ENCODE peak calls at places on chromosomes 16 and 17, in five cellular contexts. U is choroid plexus epithelial cell, P is transverse colon, L is GM12865, D is upper lobe of right lung. I is an unnamed sample.

GRCh38 chr16:88318091-88318494 is 64.7 kb upstream of the ZNF469 start:
- DNase-seq in D (no peak), P (no peak), L (no peak), U (no peak), I (no peak)

GRCh38 chr17:16440814-16441629 is 25.7 kb downstream of the TRPV2 start:
- DNase-seq in D (no peak), L (no peak), U (no peak), P (no peak), I (no peak)

GRCh38 chr16:46862555-46863447 is 21.4 kb upstream of the GPT2 start:
- DNase-seq in U (no peak), L (no peak), D (no peak), P (no peak), I (no peak)

GRCh38 chr16:5461574-5461973 is 364.0 kb upstream of the EEF2KMT start:
- DNase-seq in L (no peak), P (no peak), D (no peak), U (no peak), I (no peak)

GRCh38 chr16:12801511-12802042 is 2.1 kb downstream of the CPPED1 start:
- DNase-seq in L (peak), U (peak), P (peak), D (no peak), I (peak)

GRCh38 chr17:82064433-82065192 is 991 bp downstream of the DUS1L start:
- DNase-seq in L (peak), D (no peak), U (no peak), P (peak), I (no peak)

GRCh38 chr16:83402969-83403368 is 404.8 kb upstream of the HSBP1 start:
- DNase-seq in D (no peak), U (peak), P (no peak), L (no peak), I (peak)

GRCh38 chr16:27751676-27752075 is 201.7 kb downstream of the KATNIP start:
- DNase-seq in L (no peak), U (no peak), D (no peak), P (no peak), I (no peak)

GRCh38 chr16:67199011-67199807 is at the start of gene ELMO3:
- DNase-seq in L (no peak), P (peak), U (no peak), D (peak), I (no peak)

GRCh38 chr16:51152691-51153261 is 1.7 kb upstream of the SALL1 start:
- DNase-seq in D (no peak), U (no peak), P (no peak), L (no peak), I (peak)

GRCh38 chr16:88888778-88889387 is 22.4 kb upstream of the PABPN1L start:
- DNase-seq in D (no peak), U (no peak), L (no peak), P (no peak), I (no peak)

GRCh38 chr17:82244413-82245140 is 15.7 kb downstream of the SLC16A3 start:
- DNase-seq in P (peak), U (peak), L (no peak), D (no peak), I (peak)

GRCh38 chr16:26252598-26252997 is 560.8 kb downstream of the HS3ST4 start:
- DNase-seq in D (no peak), U (no peak), L (no peak), P (no peak), I (no peak)

GRCh38 chr16:49502136-49502881 is 128.7 kb downstream of the C16orf78 start:
- DNase-seq in L (no peak), U (no peak), D (no peak), P (no peak), I (no peak)

GRCh38 chr17:80151333-80151732 is 4.4 kb upstream of the EIF4A3 start:
- DNase-seq in L (no peak), D (no peak), P (no peak), U (peak), I (peak)

GRCh38 chr16:17211797-17212196 is 259.0 kb downstream of the XYLT1 start:
- DNase-seq in L (peak), U (no peak), P (no peak), D (no peak), I (no peak)

GRCh38 chr17:43601280-43602050 is 55.3 kb upstream of the ETV4 start:
- DNase-seq in D (no peak), U (no peak), L (no peak), P (peak), I (no peak)

GRCh38 chr16:55479560-55480197 is 681 bp downstream of the MMP2 start:
- DNase-seq in U (no peak), L (no peak), D (no peak), P (no peak), I (peak)

GRCh38 chr16:55476625-55477533 is 2.1 kb upstream of the MMP2 start:
- DNase-seq in P (no peak), D (no peak), U (no peak), L (no peak), I (no peak)

GRCh38 chr16:55482056-55482455 is 3.1 kb downstream of the MMP2 start:
- DNase-seq in P (no peak), L (no peak), D (no peak), U (no peak), I (peak)

GRCh38 chr16:55480228-55480655 is 1.2 kb downstream of the MMP2 start:
- DNase-seq in U (peak), P (peak), L (no peak), D (peak), I (peak)

DNA sequence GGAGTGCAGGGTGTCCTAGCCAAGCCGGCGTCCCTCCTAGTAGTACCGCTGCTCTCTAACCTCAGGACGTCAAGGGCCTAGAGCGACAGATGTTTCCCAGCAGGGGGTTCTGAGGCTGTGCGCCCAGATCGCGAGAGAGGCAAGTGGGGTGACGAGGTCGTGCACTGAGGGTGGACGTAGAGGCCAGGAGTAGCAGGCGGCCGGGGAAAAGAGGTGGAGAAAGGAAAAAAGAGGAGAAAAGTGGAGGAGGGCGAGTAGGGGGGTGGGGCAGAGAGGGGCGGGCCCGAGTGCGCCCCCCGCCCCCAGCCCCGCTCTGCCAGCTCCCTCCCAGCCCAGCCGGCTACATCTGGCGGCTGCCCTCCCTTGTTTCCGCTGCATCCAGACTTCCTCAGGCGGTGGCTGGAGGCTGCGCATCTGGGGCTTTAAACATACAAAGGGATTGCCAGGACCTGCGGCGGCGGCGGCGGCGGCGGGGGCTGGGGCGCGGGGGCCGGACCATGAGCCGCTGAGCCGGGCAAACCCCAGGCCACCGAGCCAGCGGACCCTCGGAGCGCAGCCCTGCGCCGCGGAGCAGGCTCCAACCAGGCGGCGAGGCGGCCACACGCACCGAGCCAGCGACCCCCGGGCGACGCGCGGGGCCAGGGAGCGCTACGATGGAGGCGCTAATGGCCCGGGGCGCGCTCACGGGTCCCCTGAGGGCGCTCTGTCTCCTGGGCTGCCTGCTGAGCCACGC is at the start of gene MMP2:
- DNase-seq in U (peak), D (peak), P (peak), L (no peak), I (peak)
- H3K4me3 ChIP-seq in U (peak), D (peak), P (peak), L (no peak), I (peak)

GRCh38 chr17:51739245-51739886 is 419.1 kb downstream of the CA10 start:
- DNase-seq in D (no peak), L (no peak), P (no peak), U (no peak), I (no peak)

GRCh38 chr17:51731941-51732722 is 426.4 kb downstream of the CA10 start:
- DNase-seq in L (no peak), U (no peak), P (no peak), D (no peak), I (no peak)

GRCh38 chr17:51733166-51733565 is 425.3 kb downstream of the CA10 start:
- DNase-seq in L (no peak), D (no peak), P (no peak), U (no peak), I (no peak)

GRCh38 chr17:51734976-51735375 is 423.5 kb downstream of the CA10 start:
- DNase-seq in U (no peak), D (no peak), L (no peak), P (no peak), I (no peak)

DNA sequence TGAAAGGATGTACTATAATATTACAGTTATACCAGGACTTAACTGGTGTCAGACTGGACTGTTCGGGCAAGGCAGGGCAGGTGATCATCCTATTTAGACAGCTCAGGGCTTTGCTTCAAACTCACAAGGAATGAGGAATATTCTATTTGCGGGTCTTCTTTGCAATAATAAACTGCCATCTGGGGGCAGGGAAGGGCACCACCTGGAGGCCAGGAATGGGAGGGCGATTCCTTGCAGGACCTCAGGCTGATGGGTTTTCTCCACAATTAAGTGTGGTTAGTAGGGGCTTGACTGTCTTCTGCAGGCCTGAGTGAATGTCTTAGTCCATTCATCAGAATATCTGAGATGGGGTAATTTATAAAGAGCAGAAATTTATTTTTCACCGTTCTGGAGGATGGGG is 424.1 kb downstream of the CA10 start:
- DNase-seq in L (no peak), D (no peak), U (no peak), P (no peak), I (no peak)
- TF ChIP-seq CTCF in L (no peak), D (no peak), U (peak), P (no peak), I (no peak)

GRCh38 chr17:31314788-31315105 is 893 bp upstream of the EVI2B start:
- DNase-seq in D (no peak), P (no peak), L (no peak), U (no peak), I (no peak)
- H3K4me3 ChIP-seq in D (no peak), P (no peak), L (no peak), U (no peak), I (no peak)

GRCh38 chr17:1789936-1790335 is 28.1 kb downstream of the SERPINF1 start:
- DNase-seq in U (no peak), D (no peak), L (no peak), P (no peak), I (no peak)
- TF ChIP-seq CTCF in U (no peak), D (no peak), L (no peak), P (no peak), I (no peak)

GRCh38 chr17:68246271-68247028 is 1.4 kb upstream of the AMZ2 start:
- DNase-seq in P (no peak), D (no peak), L (no peak), U (no peak), I (no peak)
- H3K4me3 ChIP-seq in P (no peak), D (peak), L (peak), U (no peak), I (no peak)

DNA sequence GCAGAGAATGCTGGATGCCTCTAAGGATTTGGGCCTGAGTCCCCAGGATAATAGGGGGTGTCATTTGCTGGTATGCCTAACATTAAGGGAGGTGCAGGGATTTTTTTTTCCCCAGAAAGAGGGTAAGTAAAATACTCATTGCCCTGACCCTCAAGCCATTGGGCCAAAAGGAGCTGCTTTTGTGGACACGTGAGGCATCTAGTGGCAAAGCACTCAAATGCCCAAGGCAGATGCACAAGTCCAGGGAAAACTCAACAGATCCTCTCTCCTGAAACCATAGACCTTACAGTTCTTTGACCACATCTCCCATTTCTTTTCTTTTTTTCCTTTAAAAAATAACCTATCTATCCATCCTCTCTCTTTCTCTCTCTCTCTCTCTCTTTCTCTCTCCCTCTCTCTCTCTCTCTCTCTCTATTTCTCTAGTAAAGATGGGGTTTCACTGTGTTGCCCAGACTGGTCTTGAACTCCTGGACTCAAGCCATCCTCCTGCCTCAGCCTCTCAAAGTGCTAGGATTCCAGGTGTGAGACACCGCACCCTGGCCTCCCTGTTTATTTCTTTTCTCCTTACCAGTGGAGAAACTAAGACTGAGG is 11.8 kb downstream of the IRX5 start:
- DNase-seq in D (no peak), L (no peak), U (no peak), P (no peak), I (no peak)
- TF ChIP-seq CTCF in D (no peak), L (no peak), U (no peak), P (no peak), I (no peak)

DNA sequence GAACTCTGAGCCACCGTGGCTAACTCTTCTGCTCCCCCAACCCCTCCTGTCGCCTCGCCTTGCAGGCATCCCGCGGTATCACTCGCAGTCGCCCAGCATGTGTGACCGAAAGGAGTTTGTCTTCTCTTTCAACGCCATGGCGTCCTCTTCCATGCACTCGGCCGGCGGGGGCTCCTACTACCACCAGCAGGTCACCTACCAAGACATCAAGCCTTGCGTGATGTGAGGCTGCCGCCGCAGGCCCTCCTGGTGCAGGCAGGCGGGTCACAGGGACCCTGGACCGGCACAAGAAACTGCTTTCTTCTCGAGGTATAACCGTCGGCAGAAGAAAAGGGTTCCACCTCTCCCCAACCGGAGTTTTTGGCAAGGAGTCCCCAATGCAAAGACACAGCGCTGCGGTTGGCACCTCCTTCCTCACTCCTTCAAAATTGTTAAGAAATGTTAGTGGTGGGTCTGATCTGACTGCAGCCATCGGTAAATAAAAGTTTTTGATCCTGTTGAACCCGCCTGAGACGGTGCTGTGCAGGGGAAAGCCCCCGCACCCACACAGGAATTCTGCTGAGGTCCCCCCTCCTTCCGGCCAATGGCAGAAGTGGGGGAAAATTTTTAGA is 2.6 kb downstream of the FOXF1 start:
- DNase-seq in P (no peak), U (peak), D (no peak), L (no peak), I (peak)
- H3K4me3 ChIP-seq in P (peak), U (peak), D (peak), L (no peak), I (peak)

I was measured in fibroblast of villous mesenchyme.